ENCODE peak calls at places on chromosomes 3 and 15, in five cellular contexts. T, U, O, H and V are unnamed samples.

GRCh38 chr3:172625404-172625803 is 85.5 kb downstream of the NCEH1 start:
- DNase-seq in O (no peak), H (no peak), U (no peak), T (peak), V (no peak)

GRCh38 chr3:61483997-61484396 is 77.4 kb upstream of the PTPRG start:
- DNase-seq in U (no peak), H (no peak), T (no peak), O (no peak), V (no peak)

GRCh38 chr15:44207643-44208042 is 12.6 kb upstream of the FRMD5 start:
- DNase-seq in T (peak), O (no peak), U (no peak), H (no peak), V (peak)

GRCh38 chr15:83435202-83435601 is 11.9 kb upstream of the SH3GL3 start:
- DNase-seq in U (no peak), T (peak), O (no peak), H (no peak), V (no peak)

GRCh38 chr3:144229973-144230372 is 258.4 kb downstream of the DIPK2A start:
- DNase-seq in T (no peak), U (no peak), O (no peak), H (no peak), V (peak)

GRCh38 chr3:172257638-172258400 is 190.4 kb downstream of the GHSR start:
- DNase-seq in U (no peak), O (no peak), H (no peak), T (peak), V (no peak)

GRCh38 chr15:70670680-70671079 is 92.7 kb downstream of the UACA start:
- DNase-seq in H (no peak), U (no peak), O (no peak), T (no peak), V (no peak)

GRCh38 chr15:59443341-59444081 is 5.5 kb downstream of the FAM81A start:
- DNase-seq in U (no peak), H (peak), O (no peak), T (no peak), V (no peak)

GRCh38 chr3:14508966-14509795 is 31.0 kb downstream of the GRIP2 start:
- DNase-seq in U (peak), H (peak), T (peak), O (peak), V (peak)

GRCh38 chr15:48440084-48440483 is 108.9 kb downstream of the DUT start:
- DNase-seq in U (no peak), H (no peak), T (peak), O (no peak), V (peak)

GRCh38 chr3:32281570-32282106 is 43.2 kb downstream of the CMTM8 start:
- DNase-seq in T (no peak), H (no peak), U (no peak), O (no peak), V (no peak)

GRCh38 chr15:99442268-99442897 is 123.4 kb upstream of the MEF2A start:
- DNase-seq in U (peak), T (peak), H (no peak), O (peak), V (peak)

GRCh38 chr3:120645083-120645800 is 36.8 kb downstream of the HGD start:
- DNase-seq in U (no peak), T (peak), H (no peak), O (no peak), V (no peak)

GRCh38 chr15:56460046-56460445 is 4.9 kb downstream of the MNS1 start:
- DNase-seq in U (no peak), T (peak), O (no peak), H (no peak), V (no peak)

GRCh38 chr3:98199020-98199419 is 32.5 kb downstream of the OR5H15 start:
- DNase-seq in H (no peak), U (no peak), T (no peak), O (no peak), V (no peak)

GRCh38 chr15:28901987-28902745 is 16.4 kb downstream of the APBA2 start:
- DNase-seq in T (no peak), O (peak), U (no peak), H (no peak), V (no peak)

GRCh38 chr15:66294932-66295235 is 1.5 kb downstream of the DIS3L start:
- DNase-seq in O (no peak), U (no peak), T (peak), H (no peak), V (no peak)

GRCh38 chr3:151460240-151460639 is 621 bp downstream of the IGSF10 start:
- DNase-seq in O (no peak), H (no peak), U (no peak), T (peak), V (no peak)

GRCh38 chr15:36884404-36885335 is 215.7 kb downstream of the MEIS2 start:
- DNase-seq in H (no peak), T (peak), O (no peak), U (no peak), V (no peak)

GRCh38 chr15:90097475-90097874 is 4.8 kb downstream of the IDH2 start:
- DNase-seq in H (peak), T (no peak), U (peak), O (no peak), V (no peak)

GRCh38 chr3:195916291-195916690 is 7.9 kb upstream of the TNK2 start:
- DNase-seq in T (no peak), H (no peak), O (peak), U (no peak), V (no peak)

GRCh38 chr15:69666441-69666882 is 213.8 kb downstream of the RPLP1 start:
- DNase-seq in H (peak), O (no peak), T (peak), U (no peak), V (no peak)

GRCh38 chr15:81516461-81516860 is 142.4 kb upstream of the TMC3 start:
- DNase-seq in H (no peak), O (no peak), T (peak), U (no peak), V (peak)

DNA sequence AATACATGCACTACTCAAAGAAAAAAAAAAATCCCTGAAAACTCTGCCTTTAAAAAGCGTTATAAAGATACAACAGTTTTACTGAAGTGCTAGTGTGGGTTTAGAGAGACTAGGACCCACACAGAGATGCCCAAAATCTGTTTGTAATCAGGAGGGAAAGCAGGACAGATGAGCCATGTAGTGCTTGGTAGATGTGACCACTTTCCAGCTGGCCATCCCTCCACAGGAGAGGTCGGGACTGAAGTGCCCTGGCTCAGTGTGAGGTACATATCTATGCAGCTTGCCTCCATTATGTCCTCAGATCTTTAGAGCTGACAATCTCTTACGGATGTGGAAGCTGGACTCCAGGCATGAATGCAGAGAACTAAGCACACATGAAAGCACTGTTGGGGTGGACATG is 57.5 kb upstream of the NANOGP8 start:
- DNase-seq in H (no peak), T (no peak), U (no peak), O (no peak), V (no peak)
- H3K4me3 ChIP-seq in H (no peak), T (no peak), U (no peak), O (no peak), V (no peak)

GRCh38 chr3:193510154-193510553 is 44.5 kb downstream of the ATP13A4 start:
- DNase-seq in O (no peak), H (no peak), T (no peak), U (no peak), V (no peak)

GRCh38 chr3:193508108-193508507 is 46.6 kb downstream of the ATP13A4 start:
- DNase-seq in U (no peak), H (no peak), O (no peak), T (no peak), V (no peak)

GRCh38 chr3:193509103-193509965 is 45.4 kb downstream of the ATP13A4 start:
- DNase-seq in O (no peak), H (no peak), T (peak), U (no peak), V (no peak)

GRCh38 chr3:193502871-193503270 is 51.8 kb downstream of the ATP13A4 start:
- DNase-seq in U (no peak), H (no peak), T (no peak), O (no peak), V (no peak)

GRCh38 chr3:193507566-193507965 is 47.1 kb downstream of the ATP13A4 start:
- DNase-seq in O (no peak), H (no peak), T (peak), U (no peak), V (no peak)
- H3K4me3 ChIP-seq in O (no peak), H (no peak), T (no peak), U (no peak), V (no peak)

GRCh38 chr15:52710050-52710709 is 31.0 kb upstream of the ATOSA start:
- DNase-seq in T (no peak), U (no peak), H (peak), O (no peak), V (no peak)
- H3K4me3 ChIP-seq in T (no peak), U (no peak), H (no peak), O (peak), V (no peak)

GRCh38 chr15:78872972-78873795 is 494 bp downstream of the MORF4L1 start:
- DNase-seq in U (peak), O (peak), H (peak), T (peak), V (peak)

GRCh38 chr15:78873796-78874761 is 1.4 kb downstream of the MORF4L1 start:
- DNase-seq in O (no peak), U (peak), H (peak), T (peak), V (peak)

GRCh38 chr15:78878356-78878755 is 5.7 kb downstream of the MORF4L1 start:
- DNase-seq in H (no peak), O (no peak), T (peak), U (no peak), V (no peak)

GRCh38 chr15:78872155-78872971 is at the start of gene MORF4L1:
- DNase-seq in T (peak), U (peak), O (peak), H (peak), V (peak)

GRCh38 chr15:78875107-78875914 is 2.6 kb downstream of the MORF4L1 start:
- DNase-seq in U (no peak), H (no peak), T (no peak), O (no peak), V (peak)
- H3K4me3 ChIP-seq in U (peak), H (peak), T (peak), O (no peak), V (peak)

GRCh38 chr3:187978433-187979011 is 175.4 kb upstream of the LPP start:
- DNase-seq in U (no peak), O (no peak), H (no peak), T (peak), V (no peak)
- H3K4me3 ChIP-seq in U (no peak), O (no peak), H (no peak), T (no peak), V (no peak)

GRCh38 chr3:44555753-44556152 is 760 bp downstream of the ZKSCAN7 start:
- DNase-seq in O (no peak), T (peak), U (no peak), H (no peak), V (no peak)
- H3K4me3 ChIP-seq in O (peak), T (peak), U (peak), H (peak), V (no peak)

GRCh38 chr15:92155941-92156340 is 237.7 kb upstream of the ST8SIA2 start:
- DNase-seq in H (no peak), T (no peak), U (no peak), O (no peak), V (no peak)

GRCh38 chr15:92159481-92159880 is 234.2 kb upstream of the ST8SIA2 start:
- DNase-seq in T (no peak), H (no peak), O (no peak), U (no peak), V (no peak)

GRCh38 chr15:92158426-92158825 is 235.3 kb upstream of the ST8SIA2 start:
- DNase-seq in U (no peak), T (peak), H (no peak), O (no peak), V (no peak)

GRCh38 chr15:92159906-92160841 is 233.5 kb upstream of the ST8SIA2 start:
- DNase-seq in O (no peak), H (no peak), T (no peak), U (no peak), V (no peak)

DNA sequence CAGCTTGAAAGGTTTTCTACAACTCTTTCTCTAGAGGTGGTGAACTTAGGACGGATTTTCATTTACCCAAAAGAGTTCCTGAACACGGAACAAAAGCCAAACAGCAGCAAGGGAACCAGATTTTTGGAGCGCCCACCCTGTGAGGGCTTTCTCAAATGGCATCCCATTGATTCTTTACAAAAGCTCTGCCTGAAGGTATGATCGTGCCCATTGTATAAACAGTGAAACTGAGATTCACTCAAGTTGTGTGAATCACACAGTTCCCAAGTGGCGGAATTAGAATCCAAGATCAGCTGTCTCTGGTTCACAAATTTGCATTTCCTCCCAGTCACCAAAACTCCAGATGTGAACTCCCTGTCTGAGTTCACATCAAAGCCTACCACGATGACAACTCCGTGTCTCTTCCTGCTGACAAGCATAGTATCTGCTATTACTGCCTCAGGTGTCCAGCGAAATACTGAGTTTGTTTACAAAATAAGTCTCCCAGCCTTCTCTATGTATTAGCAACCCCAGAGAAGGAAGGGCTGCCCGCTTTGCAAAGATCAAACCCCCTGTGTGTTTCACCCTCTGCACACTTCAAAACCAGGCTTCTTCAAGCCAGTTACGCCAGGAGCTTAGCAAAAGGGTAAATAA is 235.9 kb upstream of the ST8SIA2 start:
- DNase-seq in U (no peak), O (no peak), H (no peak), T (no peak), V (no peak)
- H3K4me3 ChIP-seq in U (no peak), O (no peak), H (no peak), T (no peak), V (no peak)